ENCODE peak calls at places on chromosomes 13 and 19, in nine cellular contexts. H is cerebellum, X is glutamatergic neuron, Q is posterior cingulate gyrus, W is H54, N is lung, E is activated gamma-delta T cell, L is left colon, U is caudate nucleus. O is an unnamed sample.

GRCh38 chr19:43552616-43553015 is 19.6 kb downstream of the ZNF575 start:
- DNase-seq in H (no peak), X (no peak), Q (no peak), W (no peak), N (no peak), E (no peak), L (no peak), U (no peak), O (no peak)

GRCh38 chr19:4692275-4693077 is 22.3 kb upstream of the MYDGF start:
- DNase-seq in H (no peak), X (peak; percentile 76), Q (no peak), W (no peak), N (no peak), E (no peak), L (no peak), U (no peak), O (no peak)

GRCh38 chr13:42039946-42040729 is 8.3 kb upstream of the DGKH start:
- DNase-seq in H (peak; percentile 80), X (peak; percentile 84), Q (peak; percentile 83), W (peak; percentile 65), N (peak; percentile 90), E (peak; percentile 77), L (peak; percentile 94), U (peak; percentile 74), O (peak; percentile 91)

GRCh38 chr19:2584002-2584401 is 108.1 kb downstream of the GADD45B start:
- DNase-seq in H (no peak), X (no peak), Q (no peak), W (no peak), N (no peak), E (no peak), L (no peak), U (no peak), O (no peak)

GRCh38 chr13:33279414-33279813 is 6.1 kb downstream of the STARD13 start:
- DNase-seq in H (no peak), X (no peak), Q (no peak), W (no peak), N (no peak), E (no peak), L (peak; percentile 35), U (no peak), O (no peak)

GRCh38 chr13:73340069-73340468 is 281.3 kb downstream of the KLF5 start:
- DNase-seq in H (no peak), X (no peak), Q (no peak), W (no peak), N (no peak), E (no peak), L (no peak), U (no peak), O (no peak)

GRCh38 chr13:25902946-25903345 is 148.9 kb downstream of the SHISA2 start:
- DNase-seq in H (no peak), X (no peak), Q (no peak), W (no peak), N (no peak), E (no peak), L (no peak), U (no peak), O (no peak)

GRCh38 chr13:45004096-45004495 is 14.8 kb downstream of the GPALPP1 start:
- DNase-seq in H (no peak), X (no peak), Q (no peak), W (no peak), N (no peak), E (no peak), L (no peak), U (no peak), O (no peak)

GRCh38 chr19:40026597-40026970 is 29.4 kb downstream of the ZNF780B start:
- DNase-seq in H (no peak), X (no peak), Q (no peak), W (no peak), N (no peak), E (no peak), L (no peak), U (no peak), O (no peak)

GRCh38 chr13:33388254-33388998 is 102.9 kb upstream of the STARD13 start:
- DNase-seq in H (no peak), X (no peak), Q (no peak), W (peak; percentile 2), N (no peak), E (no peak), L (no peak), U (no peak), O (peak; percentile 30)

GRCh38 chr13:41231025-41231677 is 32.2 kb downstream of the MTRF1 start:
- DNase-seq in H (no peak), X (no peak), Q (no peak), W (no peak), N (no peak), E (no peak), L (no peak), U (no peak), O (no peak)

GRCh38 chr19:2055871-2056809 is 5.1 kb upstream of the MKNK2 start:
- DNase-seq in H (peak; percentile 60), X (no peak), Q (no peak), W (no peak), N (peak; percentile 57), E (no peak), L (peak; percentile 62), U (no peak), O (peak; percentile 83)

GRCh38 chr13:26961890-26962615 is 201.5 kb upstream of the GPR12 start:
- DNase-seq in H (no peak), X (no peak), Q (no peak), W (no peak), N (peak; percentile 87), E (no peak), L (peak; percentile 73), U (no peak), O (no peak)

GRCh38 chr19:49533551-49534488 is 6.0 kb downstream of the RCN3 start:
- DNase-seq in H (peak; percentile 76), X (peak; percentile 87), Q (peak; percentile 68), W (peak; percentile 92), N (peak; percentile 71), E (peak; percentile 67), L (peak; percentile 77), U (peak; percentile 49), O (peak; percentile 44)

GRCh38 chr19:3692141-3693029 is 7.9 kb downstream of the PIP5K1C start:
- DNase-seq in H (no peak), X (peak; percentile 74), Q (no peak), W (no peak), N (no peak), E (no peak), L (no peak), U (no peak), O (no peak)

GRCh38 chr13:45691251-45691650 is 10.9 kb upstream of the CBY2 start:
- DNase-seq in H (no peak), X (no peak), Q (no peak), W (no peak), N (no peak), E (no peak), L (no peak), U (no peak), O (no peak)

GRCh38 chr13:80499536-80500280 is 158.8 kb upstream of the SPRY2 start:
- DNase-seq in H (no peak), X (no peak), Q (no peak), W (no peak), N (no peak), E (no peak), L (no peak), U (no peak), O (no peak)

GRCh38 chr19:37933965-37934364 is 27.0 kb downstream of the SIPA1L3 start:
- DNase-seq in H (no peak), X (peak; percentile 54), Q (no peak), W (peak; percentile 60), N (no peak), E (no peak), L (peak; percentile 22), U (no peak), O (no peak)

GRCh38 chr19:1956143-1956537 is 15.2 kb downstream of the CSNK1G2 start:
- DNase-seq in H (no peak), X (no peak), Q (no peak), W (no peak), N (no peak), E (no peak), L (no peak), U (no peak), O (no peak)

GRCh38 chr13:31887311-31887710 is 144.3 kb upstream of the FRY start:
- DNase-seq in H (no peak), X (no peak), Q (no peak), W (no peak), N (no peak), E (no peak), L (no peak), U (no peak), O (peak; percentile 88)

GRCh38 chr19:14554382-14554812 is 17.5 kb downstream of the NDUFB7 start:
- DNase-seq in H (peak; percentile 90), X (no peak), Q (peak; percentile 36), W (no peak), N (no peak), E (no peak), L (peak; percentile 49), U (peak; percentile 31), O (no peak)

GRCh38 chr13:42048625-42049453 is at the start of gene DGKH:
- DNase-seq in H (peak; percentile 87), X (peak; percentile 74), Q (peak; percentile 73), W (peak; percentile 63), N (peak; percentile 80), E (peak; percentile 46), L (peak; percentile 89), U (peak; percentile 73), O (peak; percentile 89)

GRCh38 chr19:4794971-4795370 is 3.4 kb downstream of the FEM1A start:
- DNase-seq in H (no peak), X (no peak), Q (no peak), W (no peak), N (no peak), E (no peak), L (no peak), U (no peak), O (no peak)

GRCh38 chr13:50244913-50245574 is 229.8 kb downstream of the KCNRG start:
- DNase-seq in H (no peak), X (no peak), Q (no peak), W (peak; percentile 42), N (peak; percentile 50), E (no peak), L (no peak), U (no peak), O (peak; percentile 87)

GRCh38 chr13:43348397-43348796 is 325.0 kb downstream of the DNAJC15 start:
- DNase-seq in H (no peak), X (no peak), Q (no peak), W (no peak), N (no peak), E (no peak), L (no peak), U (no peak), O (no peak)

GRCh38 chr19:19261350-19262189 is 11.5 kb downstream of the TM6SF2 start:
- DNase-seq in H (peak; percentile 24), X (peak; percentile 57), Q (peak; percentile 46), W (no peak), N (no peak), E (no peak), L (no peak), U (no peak), O (no peak)